ENCODE peak calls at places on chromosome 6, in four cellular contexts. T, B, K and X are unnamed samples.

GRCh38 chr6:151352410-151353399 is 38.7 kb downstream of the ZBTB2 start:
- DNase-seq in K (no peak), T (no peak), B (no peak), X (no peak)

GRCh38 chr6:20454201-20454824 is 52.6 kb downstream of the E2F3 start:
- DNase-seq in T (no peak), B (no peak), K (no peak), X (no peak)

GRCh38 chr6:148423601-148424270 is 81.1 kb downstream of the SASH1 start:
- DNase-seq in B (no peak), T (no peak), K (no peak), X (no peak)

GRCh38 chr6:70310063-70310694 is 7.3 kb upstream of the COL9A1 start:
- DNase-seq in T (no peak), B (no peak), K (no peak), X (peak; percentile 14)

GRCh38 chr6:9623985-9624384 is 790.9 kb downstream of the TFAP2A start:
- DNase-seq in K (no peak), B (no peak), T (no peak), X (no peak)

GRCh38 chr6:117561128-117561527 is 41.2 kb downstream of the GOPC start:
- DNase-seq in K (no peak), T (no peak), B (no peak), X (no peak)

GRCh38 chr6:155352812-155353211 is 38.5 kb upstream of the TFB1M start:
- DNase-seq in B (no peak), T (no peak), K (no peak), X (no peak)

GRCh38 chr6:142845143-142845571 is 99.8 kb downstream of the HIVEP2 start:
- DNase-seq in T (no peak), K (no peak), B (no peak), X (no peak)

GRCh38 chr6:26056583-26057350 is 30.5 kb upstream of the HFE start:
- DNase-seq in B (no peak), T (peak; percentile 20), K (no peak), X (peak; percentile 46)

GRCh38 chr6:3358413-3359090 is 98.3 kb downstream of the SLC22A23 start:
- DNase-seq in B (no peak), T (no peak), K (peak; percentile 51), X (no peak)

GRCh38 chr6:77626431-77626830 is 26.4 kb upstream of the MEI4 start:
- DNase-seq in K (no peak), B (no peak), T (no peak), X (no peak)

GRCh38 chr6:26311385-26312095 is 53.5 kb upstream of the BTN3A2 start:
- DNase-seq in K (no peak), T (no peak), B (no peak), X (peak; percentile 47)